ENCODE peak calls at places on chromosomes 11 and 22, in nine cellular contexts. M is endodermal cell; H is midbrain; A is body of pancreas; B is endothelial cell; G is stimulated activated CD8-positive, alpha-beta memory T cell treated with anti-CD3 and anti-CD28 coated beads, Interleukin-7, amount 100 ng/mL, for 1 hour; W is coronary artery; F is NCI-H345; V is T-helper 1 cell. P is an unnamed sample.

GRCh38 chr22:50577697-50577986 is 585 bp downstream of the CPT1B start:
- DNase-seq in M (no peak), H (no peak), A (no peak), B (no peak), G (no peak), W (no peak), F (no peak), V (no peak), P (no peak)

GRCh38 chr11:128627666-128628342 is 40.4 kb upstream of the ETS1 start:
- DNase-seq in M (peak; percentile 66), H (no peak), A (no peak), B (no peak), G (no peak), W (peak; percentile 21), F (no peak), V (no peak), P (no peak)

GRCh38 chr11:8298801-8299786 is 35.4 kb upstream of the LMO1 start:
- DNase-seq in M (peak; percentile 31), H (no peak), A (no peak), B (no peak), G (no peak), W (peak; percentile 35), F (no peak), V (no peak), P (no peak)

GRCh38 chr22:22785316-22786065 is 102.1 kb upstream of the IGLL5 start:
- DNase-seq in M (peak; percentile 59), H (no peak), A (no peak), B (no peak), G (no peak), W (no peak), F (no peak), V (no peak), P (no peak)

GRCh38 chr22:37893583-37893983 is 12.5 kb upstream of the MICALL1 start:
- DNase-seq in M (peak; percentile 61), H (no peak), A (peak; percentile 63), B (no peak), G (no peak), W (no peak), F (no peak), V (no peak), P (no peak)

GRCh38 chr22:22368516-22368915 is 123.9 kb downstream of the VPREB1 start:
- DNase-seq in M (no peak), H (peak; percentile 45), A (no peak), B (no peak), G (no peak), W (no peak), F (no peak), V (no peak), P (no peak)

GRCh38 chr11:63505857-63506528 is at the start of gene LGALS12:
- DNase-seq in M (peak; percentile 86), H (no peak), A (peak; percentile 40), B (no peak), G (no peak), W (no peak), F (no peak), V (no peak), P (no peak)

GRCh38 chr22:39123811-39124668 is 27.0 kb downstream of the APOBEC3H start:
- DNase-seq in M (peak; percentile 71), H (no peak), A (no peak), B (no peak), G (no peak), W (no peak), F (no peak), V (no peak), P (no peak)

GRCh38 chr11:131598305-131598704 is 227.9 kb downstream of the NTM start:
- DNase-seq in M (peak; percentile 38), H (no peak), A (no peak), B (no peak), G (no peak), W (no peak), F (no peak), V (no peak), P (no peak)

GRCh38 chr11:16612801-16613400 is 125.5 kb upstream of the C11orf58 start:
- DNase-seq in M (peak; percentile 63), H (no peak), A (no peak), B (peak; percentile 20), G (no peak), W (no peak), F (peak; percentile 69), V (no peak), P (no peak)

GRCh38 chr11:33835143-33835878 is 56.6 kb downstream of the LMO2 start:
- DNase-seq in M (no peak), H (peak; percentile 61), A (no peak), B (no peak), G (no peak), W (no peak), F (peak; percentile 17), V (no peak), P (no peak)

GRCh38 chr11:34604216-34604615 is 16.7 kb upstream of the EHF start:
- DNase-seq in M (no peak), H (no peak), A (no peak), B (no peak), G (no peak), W (no peak), F (no peak), V (no peak), P (no peak)

GRCh38 chr11:17906436-17906835 is 106.4 kb downstream of the SERGEF start:
- DNase-seq in M (peak; percentile 91), H (peak; percentile 21), A (no peak), B (peak; percentile 20), G (no peak), W (no peak), F (peak; percentile 13), V (no peak), P (no peak)

GRCh38 chr11:8015753-8016239 is 28.7 kb downstream of the EIF3F start:
- DNase-seq in M (peak; percentile 45), H (no peak), A (no peak), B (no peak), G (no peak), W (peak; percentile 57), F (no peak), V (no peak), P (no peak)

GRCh38 chr11:64268687-64269379 is 15.6 kb downstream of the BAD start:
- DNase-seq in M (peak; percentile 90), H (peak; percentile 14), A (peak; percentile 70), B (no peak), G (no peak), W (peak; percentile 89), F (peak; percentile 64), V (no peak), P (no peak)

GRCh38 chr11:34359548-34359891 is 1.7 kb upstream of the ABTB2 start:
- DNase-seq in M (no peak), H (no peak), A (no peak), B (no peak), G (no peak), W (no peak), F (no peak), V (no peak), P (peak; percentile 28)

GRCh38 chr22:47036352-47036751 is 273.9 kb downstream of the TBC1D22A start:
- DNase-seq in M (no peak), H (no peak), A (no peak), B (no peak), G (no peak), W (no peak), F (no peak), V (no peak), P (no peak)

GRCh38 chr22:27827586-27828213 is 26.1 kb upstream of the MN1 start:
- DNase-seq in M (no peak), H (no peak), A (no peak), B (no peak), G (no peak), W (peak; percentile 87), F (no peak), V (no peak), P (no peak)

P was measured in germinal center.